ENCODE peak calls at places on chromosomes 7 and 10, in eight cellular contexts. Z is cardiac fibroblast; G is astrocyte of the spinal cord; H is AG04450; A is fibroblast of lung; J is AG09309; O is CD4-positive, alpha-beta T cell; L is CD14-positive monocyte. T is an unnamed sample.

GRCh38 chr7:121752706-121753105 is 120.3 kb upstream of the PTPRZ1 start:
- DNase-seq in A (peak; percentile 13), J (peak; percentile 1), G (peak; percentile 15), H (no peak), O (no peak), L (no peak), Z (peak; percentile 39), T (no peak)

GRCh38 chr7:106464651-106465050 is 179.9 kb upstream of the NAMPT start:
- DNase-seq in G (no peak), Z (no peak), L (no peak), H (no peak), J (no peak), A (no peak), O (no peak), T (no peak)

GRCh38 chr10:91409069-91409868 is 875 bp upstream of the HECTD2 start:
- DNase-seq in A (peak; percentile 94), H (no peak), O (peak; percentile 21), L (no peak), J (peak; percentile 51), Z (peak; percentile 94), G (peak; percentile 89), T (peak; percentile 35)

GRCh38 chr10:23344251-23344841 is at the start of gene C10orf67:
- DNase-seq in O (no peak), L (no peak), G (peak; percentile 30), H (no peak), J (no peak), Z (peak; percentile 70), A (peak; percentile 63), T (no peak)

GRCh38 chr7:5296627-5297226 is 14.0 kb downstream of the SLC29A4 start:
- DNase-seq in L (no peak), Z (no peak), G (no peak), O (peak; percentile 54), J (no peak), A (no peak), H (no peak), T (no peak)

GRCh38 chr10:122139627-122140151 is 131.4 kb upstream of the BTBD16 start:
- DNase-seq in J (no peak), O (no peak), L (no peak), H (no peak), A (no peak), Z (peak; percentile 67), G (no peak), T (no peak)

GRCh38 chr7:50793115-50793946 is 10.6 kb upstream of the GRB10 start:
- DNase-seq in Z (peak; percentile 77), H (no peak), A (peak; percentile 55), J (no peak), G (peak; percentile 73), O (no peak), L (no peak), T (no peak)

GRCh38 chr7:142440219-142441073 is 182.6 kb upstream of the PRSS58 start:
- DNase-seq in A (peak; percentile 89), Z (peak; percentile 59), J (no peak), L (no peak), G (peak; percentile 85), O (no peak), H (peak; percentile 37), T (no peak)

GRCh38 chr10:127012769-127013152 is 107.5 kb downstream of the DOCK1 start:
- DNase-seq in Z (peak; percentile 29), H (no peak), A (peak; percentile 33), L (no peak), O (no peak), J (no peak), G (peak; percentile 28), T (no peak)

GRCh38 chr7:70735313-70735712 is 396.6 kb upstream of the GALNT17 start:
- DNase-seq in A (no peak), L (no peak), O (no peak), G (no peak), J (no peak), Z (no peak), H (no peak), T (no peak)

GRCh38 chr7:81685263-81685868 is 84.5 kb downstream of the HGF start:
- DNase-seq in H (no peak), J (no peak), Z (peak; percentile 47), A (no peak), G (no peak), O (no peak), L (no peak), T (no peak)

GRCh38 chr10:121531076-121531829 is 67.0 kb downstream of the FGFR2 start:
- DNase-seq in A (no peak), J (no peak), G (no peak), H (no peak), Z (no peak), L (no peak), O (no peak), T (no peak)

GRCh38 chr10:116756277-116756676 is 13.9 kb upstream of the HSPA12A start:
- DNase-seq in A (no peak), G (no peak), L (no peak), Z (peak; percentile 78), H (no peak), J (no peak), O (no peak), T (no peak)

GRCh38 chr7:151683615-151684407 is 164.1 kb upstream of the RHEB start:
- DNase-seq in J (no peak), H (no peak), A (no peak), Z (no peak), L (no peak), G (no peak), O (no peak), T (no peak)

GRCh38 chr10:95431900-95432342 is 129.2 kb downstream of the SORBS1 start:
- DNase-seq in H (no peak), L (no peak), J (no peak), G (no peak), O (no peak), Z (no peak), A (peak; percentile 17), T (no peak)

GRCh38 chr10:73043319-73043718 is 53.3 kb downstream of the P4HA1 start:
- DNase-seq in O (no peak), J (no peak), H (no peak), Z (no peak), A (no peak), L (no peak), G (no peak), T (no peak)

GRCh38 chr10:68001000-68001399 is 74.1 kb downstream of the HERC4 start:
- DNase-seq in L (no peak), O (no peak), G (no peak), A (no peak), Z (no peak), H (no peak), J (no peak), T (no peak)

GRCh38 chr7:24199978-24200377 is 84.0 kb upstream of the NPY start:
- DNase-seq in L (no peak), H (no peak), G (no peak), A (peak; percentile 57), Z (no peak), J (no peak), O (no peak), T (no peak)

DNA sequence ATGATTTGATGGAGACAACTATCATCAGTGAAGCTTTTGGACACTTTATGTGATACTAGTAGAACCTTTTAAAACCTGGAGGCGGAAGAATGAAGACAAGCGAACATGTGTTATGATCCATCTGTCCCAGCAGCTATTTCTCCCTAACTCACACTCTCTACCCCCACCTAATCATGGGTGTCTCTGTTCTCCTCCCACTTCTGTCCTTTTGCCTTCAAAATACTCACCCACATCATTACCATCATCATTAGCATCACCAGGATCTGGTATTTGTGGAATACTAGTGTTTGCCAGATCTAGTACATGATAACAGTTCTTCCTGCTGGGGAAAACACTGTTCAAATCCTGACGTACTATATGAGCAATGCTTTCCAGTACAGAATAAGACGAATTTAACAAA is 287.7 kb downstream of the DOCK4 start:
- DNase-seq in A (no peak), L (no peak), O (no peak), J (no peak), Z (no peak), G (no peak), H (no peak), T (no peak)
- TF ChIP-seq CTCF in A (no peak), L (no peak), O (no peak), J (no peak), Z (no peak), G (no peak), H (no peak), T (no peak)

DNA sequence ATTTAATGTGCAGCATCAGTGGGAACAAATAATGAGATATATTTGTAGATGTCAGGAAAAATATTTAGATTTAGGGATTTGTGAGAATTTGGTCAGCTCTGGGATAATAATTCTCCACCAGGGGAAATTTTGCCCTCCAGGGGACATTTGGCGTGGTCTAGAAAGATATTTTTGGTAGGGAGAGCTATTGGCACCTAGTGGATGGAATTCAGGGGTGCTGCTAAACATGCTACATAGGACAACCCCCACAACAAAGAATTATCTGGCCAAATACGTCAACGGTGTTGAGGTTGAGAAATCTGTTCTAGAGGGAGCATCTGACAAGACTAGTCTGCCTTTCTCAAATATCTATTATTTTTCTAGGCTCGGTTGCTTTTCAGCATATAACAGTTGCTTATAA is 2.1 kb downstream of the ADK start:
- DNase-seq in Z (peak; percentile 78), A (peak; percentile 47), L (no peak), J (no peak), H (no peak), O (no peak), G (peak; percentile 25), T (no peak)
- TF ChIP-seq CTCF in Z (peak; percentile 51), A (peak; percentile 52), L (peak; percentile 11), J (peak; percentile 55), H (peak; percentile 73), O (no peak), G (peak; percentile 45), T (no peak)

DNA sequence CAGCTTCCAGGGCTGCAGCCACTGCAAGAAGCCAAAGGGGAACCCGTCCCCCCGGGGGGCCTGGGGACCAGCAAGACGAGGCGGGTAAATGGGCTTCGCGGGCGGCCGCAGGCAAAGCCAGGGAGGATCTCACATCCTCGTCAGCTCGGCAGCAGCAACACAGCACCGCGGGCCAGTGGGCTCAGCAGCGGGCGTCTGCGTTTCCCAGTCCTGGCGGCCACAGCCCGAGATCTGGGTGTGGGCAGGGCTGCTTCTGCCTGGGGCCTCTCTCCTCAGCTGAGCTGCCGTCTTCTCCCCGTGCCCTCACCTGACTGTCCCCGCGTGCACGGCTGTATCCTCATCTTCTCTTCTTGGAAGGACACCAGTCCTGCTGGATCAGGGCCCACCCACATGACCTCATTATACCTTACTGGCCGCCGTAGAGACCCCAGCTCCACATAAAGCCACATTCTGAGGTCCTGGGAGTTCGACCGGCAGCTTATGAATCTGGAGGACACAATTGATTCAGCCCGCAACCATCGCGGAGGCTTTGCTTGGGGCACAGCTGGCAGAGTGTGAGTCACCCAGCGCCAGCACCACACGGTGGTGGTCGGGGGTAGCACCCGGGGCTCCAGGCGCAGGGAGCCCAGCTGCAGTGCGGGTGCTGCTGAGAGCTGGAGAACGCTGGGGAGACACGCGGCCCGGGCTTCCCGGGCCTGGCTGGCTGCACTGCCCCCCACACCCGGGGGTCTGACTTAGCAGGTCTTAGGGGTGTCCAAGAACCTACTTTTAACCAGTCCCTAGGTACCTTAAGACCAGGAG is 88.1 kb downstream of the PAXIP1 start:
- DNase-seq in A (no peak), O (no peak), Z (no peak), J (no peak), G (no peak), H (no peak), L (no peak), T (no peak)
- TF ChIP-seq CTCF in A (no peak), O (no peak), Z (no peak), J (no peak), G (no peak), H (no peak), L (no peak), T (no peak)

DNA sequence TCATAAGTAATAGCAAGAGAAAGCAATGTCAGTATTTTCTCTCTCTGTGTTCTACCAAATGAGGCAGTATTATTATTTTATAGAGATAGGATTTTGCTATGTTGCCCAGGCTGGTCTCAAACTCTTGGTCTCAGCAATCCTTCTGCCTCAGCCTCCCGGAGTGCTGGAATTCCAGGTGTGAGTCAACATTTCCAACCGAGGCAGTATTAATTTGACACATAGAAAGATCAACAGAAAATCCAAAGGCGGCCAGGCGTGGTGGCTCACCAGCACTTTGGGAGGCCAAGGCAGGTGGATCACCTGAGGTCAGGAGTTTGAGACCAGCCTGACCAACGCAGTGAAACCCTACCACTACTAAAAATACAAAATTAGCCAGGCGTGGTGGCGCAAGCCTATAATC is 71.8 kb downstream of the SMURF1 start:
- DNase-seq in Z (no peak), O (no peak), A (no peak), L (no peak), H (no peak), J (no peak), G (no peak), T (no peak)
- TF ChIP-seq CTCF in Z (no peak), O (no peak), A (no peak), L (no peak), H (no peak), J (no peak), G (no peak), T (no peak)